ENCODE peak calls at places on chromosome 15, in seven cellular contexts. G is stomach, Y is pancreas, N is mammary epithelial cell, P is neuronal stem cell, C is testis, L is brain microvascular endothelial cell. R is an unnamed sample.

GRCh38 chr15:68578175-68578959 is 426 bp upstream of the CORO2B start:
- DNase-seq in G (peak; percentile 48), Y (peak; percentile 82), N (peak; percentile 33), P (no peak), C (peak; percentile 76), L (peak; percentile 14), R (no peak)

GRCh38 chr15:89413877-89414276 is 79.3 kb upstream of the POLG start:
- DNase-seq in G (no peak), Y (no peak), N (peak; percentile 65), P (no peak), C (no peak), L (no peak), R (peak; percentile 78)

GRCh38 chr15:79089331-79089889 is 1.2 kb downstream of the RASGRF1 start:
- DNase-seq in G (no peak), Y (peak; percentile 41), N (no peak), P (peak; percentile 48), C (no peak), L (no peak), R (no peak)

GRCh38 chr15:63040509-63040908 is 2.0 kb upstream of the TPM1 start:
- DNase-seq in G (no peak), Y (no peak), N (peak; percentile 60), P (no peak), C (no peak), L (no peak), R (peak; percentile 65)

GRCh38 chr15:73753250-73754130 is at the start of gene INSYN1:
- DNase-seq in G (peak; percentile 47), Y (peak; percentile 72), N (no peak), P (no peak), C (peak; percentile 65), L (no peak), R (no peak)

GRCh38 chr15:73983773-73984172 is 8.3 kb downstream of the STOML1 start:
- DNase-seq in G (no peak), Y (no peak), N (no peak), P (no peak), C (no peak), L (no peak), R (no peak)

GRCh38 chr15:39131605-39132004 is 449.3 kb upstream of the THBS1 start:
- DNase-seq in G (no peak), Y (no peak), N (no peak), P (no peak), C (no peak), L (no peak), R (peak; percentile 50)

GRCh38 chr15:40498891-40499290 is 28.1 kb downstream of the CHST14 start:
- DNase-seq in G (no peak), Y (no peak), N (no peak), P (no peak), C (no peak), L (peak; percentile 16), R (no peak)

GRCh38 chr15:37099321-37100108 is 834 bp downstream of the MEIS2 start:
- DNase-seq in G (no peak), Y (no peak), N (peak; percentile 41), P (peak; percentile 50), C (peak; percentile 37), L (no peak), R (no peak)

GRCh38 chr15:23422099-23422945 is 24.7 kb downstream of the GOLGA6L2 start:
- DNase-seq in G (no peak), Y (no peak), N (no peak), P (no peak), C (no peak), L (no peak), R (no peak)

GRCh38 chr15:41115088-41115651 is 910 bp downstream of the INO80 start:
- DNase-seq in G (no peak), Y (no peak), N (no peak), P (peak; percentile 38), C (no peak), L (peak; percentile 23), R (peak; percentile 57)

GRCh38 chr15:78396186-78396814 is 41.7 kb upstream of the IREB2 start:
- DNase-seq in G (no peak), Y (no peak), N (no peak), P (no peak), C (no peak), L (no peak), R (no peak)

GRCh38 chr15:101045236-101045646 is 126.1 kb downstream of the LRRK1 start:
- DNase-seq in G (peak; percentile 15), Y (no peak), N (no peak), P (no peak), C (peak; percentile 64), L (no peak), R (no peak)

GRCh38 chr15:62822228-62822627 is 220.3 kb upstream of the TPM1 start:
- DNase-seq in G (peak; percentile 32), Y (no peak), N (no peak), P (no peak), C (no peak), L (no peak), R (no peak)

GRCh38 chr15:81146006-81146405 is 11.9 kb downstream of the CFAP161 start:
- DNase-seq in G (no peak), Y (no peak), N (no peak), P (no peak), C (no peak), L (no peak), R (no peak)

GRCh38 chr15:91471410-91471993 is 371.4 kb downstream of the SV2B start:
- DNase-seq in G (no peak), Y (no peak), N (no peak), P (no peak), C (no peak), L (no peak), R (no peak)

GRCh38 chr15:77993374-77993911 is 84.1 kb downstream of the TBC1D2B start:
- DNase-seq in G (no peak), Y (peak; percentile 81), N (no peak), P (no peak), C (no peak), L (no peak), R (no peak)

GRCh38 chr15:77064539-77065308 is 6.2 kb downstream of the TSPAN3 start:
- DNase-seq in G (no peak), Y (no peak), N (peak; percentile 79), P (no peak), C (no peak), L (peak; percentile 18), R (peak; percentile 83)

GRCh38 chr15:62624541-62625399 is 417.8 kb upstream of the TPM1 start:
- DNase-seq in G (no peak), Y (no peak), N (peak; percentile 30), P (no peak), C (peak; percentile 39), L (peak; percentile 42), R (peak; percentile 33)

DNA sequence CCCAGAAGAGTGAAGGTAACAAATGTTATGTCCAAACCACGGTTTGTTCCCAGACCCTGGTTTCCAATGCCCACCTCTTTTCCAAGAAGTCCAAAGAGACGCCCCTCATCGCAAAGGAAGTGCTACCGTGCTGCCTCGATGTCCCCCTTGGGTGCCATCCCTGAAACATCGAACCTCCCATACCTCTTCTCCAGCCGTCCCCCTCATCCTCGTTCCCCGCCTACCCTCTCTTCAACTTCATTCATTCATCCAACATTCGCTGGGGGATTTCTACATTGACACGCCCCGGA is 471 bp downstream of the TIPIN start:
- DNase-seq in G (no peak), Y (no peak), N (no peak), P (no peak), C (no peak), L (no peak), R (no peak)
- H3K27ac ChIP-seq in G (peak overlapping the region; percentile 79), Y (peak overlapping the region; percentile 33), N (peak overlapping the region; percentile 78), P (no peak overlapping the region), C (peak overlapping the region; percentile 52), L (peak overlapping the region; percentile 42), R (peak overlapping the region; percentile 46)

GRCh38 chr15:51367322-51367976 is 26.0 kb downstream of the GLDN start:
- DNase-seq in G (peak; percentile 55), Y (no peak), N (no peak), P (no peak), C (peak; percentile 39), L (no peak), R (no peak)

GRCh38 chr15:51368307-51368706 is 26.9 kb downstream of the GLDN start:
- DNase-seq in G (no peak), Y (no peak), N (no peak), P (no peak), C (peak; percentile 26), L (no peak), R (no peak)

GRCh38 chr15:51365417-51365816 is 24.0 kb downstream of the GLDN start:
- DNase-seq in G (no peak), Y (no peak), N (no peak), P (no peak), C (no peak), L (no peak), R (no peak)

GRCh38 chr15:51366071-51366470 is 24.6 kb downstream of the GLDN start:
- DNase-seq in G (no peak), Y (no peak), N (no peak), P (no peak), C (no peak), L (no peak), R (no peak)

DNA sequence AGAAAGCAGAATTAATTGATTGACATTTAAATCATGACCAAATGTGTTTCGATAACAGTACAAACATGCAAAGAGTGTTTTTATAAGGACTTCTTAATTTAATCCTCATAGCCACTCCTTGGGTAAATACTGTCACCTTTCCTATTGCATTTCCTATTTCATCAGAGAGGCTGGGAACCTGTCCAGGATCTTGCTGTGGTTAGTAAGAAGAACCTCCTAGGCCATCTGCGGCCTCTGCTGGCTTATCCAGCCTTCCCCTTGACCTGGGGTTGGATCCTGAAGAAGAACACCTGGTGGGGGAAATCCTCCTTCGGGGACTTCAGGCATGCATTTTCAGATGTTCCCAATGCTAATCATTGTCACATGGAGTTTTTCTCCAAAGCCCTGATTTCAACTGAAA is 25.5 kb downstream of the GLDN start:
- DNase-seq in G (peak; percentile 74), Y (no peak), N (peak; percentile 22), P (no peak), C (peak; percentile 79), L (no peak), R (no peak)
- H3K27ac ChIP-seq in G (peak overlapping the region; percentile 52), Y (no peak overlapping the region), N (no peak overlapping the region), P (no peak overlapping the region), C (no peak overlapping the region), L (no peak overlapping the region), R (no peak overlapping the region)

GRCh38 chr15:64132217-64132616 is 19.3 kb upstream of the SNX22 start:
- DNase-seq in G (no peak), Y (no peak), N (no peak), P (no peak), C (no peak), L (no peak), R (no peak)

GRCh38 chr15:64131547-64131946 is 20.0 kb upstream of the SNX22 start:
- DNase-seq in G (no peak), Y (no peak), N (no peak), P (no peak), C (no peak), L (no peak), R (no peak)

GRCh38 chr15:64130159-64130558 is 21.4 kb upstream of the SNX22 start:
- DNase-seq in G (no peak), Y (no peak), N (no peak), P (no peak), C (no peak), L (no peak), R (no peak)

GRCh38 chr15:64134322-64134829 is 17.2 kb upstream of the SNX22 start:
- DNase-seq in G (peak; percentile 66), Y (no peak), N (no peak), P (no peak), C (peak; percentile 89), L (no peak), R (no peak)

GRCh38 chr15:64133619-64134018 is 17.9 kb upstream of the SNX22 start:
- DNase-seq in G (no peak), Y (no peak), N (no peak), P (no peak), C (no peak), L (no peak), R (no peak)
- H3K27ac ChIP-seq in G (no peak overlapping the region), Y (no peak overlapping the region), N (no peak overlapping the region), P (no peak overlapping the region), C (no peak overlapping the region), L (no peak overlapping the region), R (no peak overlapping the region)

GRCh38 chr15:50083424-50084025 is 35.5 kb downstream of the ATP8B4 start:
- DNase-seq in G (no peak), Y (no peak), N (no peak), P (no peak), C (no peak), L (no peak), R (no peak)
- H3K27ac ChIP-seq in G (no peak overlapping the region), Y (no peak overlapping the region), N (no peak overlapping the region), P (no peak overlapping the region), C (no peak overlapping the region), L (no peak overlapping the region), R (no peak overlapping the region)